ENCODE peak calls at places on chromosomes 13 and 19, in ten cellular contexts. S, K, V, B, J, L, F, O, U and Z are unnamed samples. For H3K4me1, the result is how much of the 10 kb centered on the place peaks cover.

GRCh38 chr19:32908641-32909190 is 39.1 kb upstream of the SLC7A9 start:
- DNase-seq in S (no peak), K (no peak), V (no peak), B (no peak), J (no peak), L (no peak), F (no peak), O (no peak), U (no peak), Z (no peak)

GRCh38 chr19:7421941-7422744 is 66.7 kb downstream of the PEX11G start:
- DNase-seq in S (no peak), K (peak), V (no peak), B (no peak), J (no peak), L (no peak), F (no peak), O (peak), U (no peak), Z (no peak)

GRCh38 chr13:31951215-31951678 is 80.3 kb upstream of the FRY start:
- DNase-seq in S (no peak), K (peak), V (peak), B (no peak), J (no peak), L (peak), F (peak), O (no peak), U (no peak), Z (no peak)

GRCh38 chr19:5934002-5934401 is 19.9 kb downstream of the CAPS start:
- DNase-seq in S (no peak), K (no peak), V (no peak), B (peak), J (no peak), L (no peak), F (no peak), O (no peak), U (no peak), Z (no peak)

GRCh38 chr19:37452500-37453245 is 14.6 kb downstream of the ZNF569 start:
- DNase-seq in S (no peak), K (no peak), V (no peak), B (no peak), J (no peak), L (no peak), F (no peak), O (no peak), U (no peak), Z (no peak)

GRCh38 chr19:47005873-47006272 is 13.8 kb upstream of the NPAS1 start:
- DNase-seq in S (peak), K (no peak), V (no peak), B (no peak), J (no peak), L (no peak), F (no peak), O (peak), U (no peak), Z (no peak)

GRCh38 chr19:55675661-55676354 is 782 bp downstream of the EPN1 start:
- DNase-seq in S (no peak), K (no peak), V (no peak), B (peak), J (no peak), L (no peak), F (no peak), O (no peak), U (no peak), Z (no peak)

GRCh38 chr13:50589651-50590054 is 253.8 kb downstream of the DLEU7 start:
- DNase-seq in S (no peak), K (no peak), V (no peak), B (no peak), J (no peak), L (no peak), F (no peak), O (no peak), U (no peak), Z (no peak)

GRCh38 chr19:42284066-42284501 is 15.0 kb downstream of the CIC start:
- DNase-seq in S (peak), K (peak), V (peak), B (peak), J (no peak), L (peak), F (peak), O (no peak), U (no peak), Z (peak)

GRCh38 chr19:17184381-17184841 is 30.7 kb upstream of the USE1 start:
- DNase-seq in S (no peak), K (no peak), V (peak), B (no peak), J (no peak), L (no peak), F (no peak), O (no peak), U (no peak), Z (no peak)

GRCh38 chr13:113170503-113170902 is 12.1 kb downstream of the PROZ start:
- DNase-seq in S (no peak), K (no peak), V (no peak), B (peak), J (no peak), L (no peak), F (no peak), O (no peak), U (no peak), Z (no peak)

GRCh38 chr13:27012482-27013197 is 159.0 kb downstream of the USP12 start:
- DNase-seq in S (no peak), K (no peak), V (no peak), B (no peak), J (no peak), L (no peak), F (no peak), O (no peak), U (no peak), Z (no peak)

GRCh38 chr19:1355974-1356865 is 27.5 kb upstream of the NDUFS7 start:
- DNase-seq in S (no peak), K (no peak), V (peak), B (peak), J (no peak), L (no peak), F (no peak), O (no peak), U (no peak), Z (no peak)

GRCh38 chr19:46728208-46728607 is 11.3 kb upstream of the PRKD2 start:
- DNase-seq in S (no peak), K (no peak), V (no peak), B (peak), J (no peak), L (peak), F (no peak), O (no peak), U (no peak), Z (no peak)

GRCh38 chr13:41813426-41813825 is 147.5 kb downstream of the VWA8 start:
- DNase-seq in S (no peak), K (no peak), V (no peak), B (no peak), J (no peak), L (no peak), F (no peak), O (no peak), U (no peak), Z (no peak)

GRCh38 chr13:90184355-90184754 is 1163.1 kb upstream of the MIR17HG start:
- DNase-seq in S (no peak), K (no peak), V (no peak), B (no peak), J (no peak), L (no peak), F (no peak), O (no peak), U (no peak), Z (no peak)

GRCh38 chr19:40691421-40692211 is 1.2 kb upstream of the NUMBL start:
- DNase-seq in S (peak), K (no peak), V (no peak), B (no peak), J (no peak), L (no peak), F (no peak), O (no peak), U (no peak), Z (no peak)

GRCh38 chr13:113599396-113599795 is 14.8 kb downstream of the TFDP1 start:
- DNase-seq in S (no peak), K (no peak), V (no peak), B (no peak), J (no peak), L (peak), F (peak), O (no peak), U (no peak), Z (no peak)

GRCh38 chr13:47415048-47415447 is 518.2 kb upstream of the HTR2A start:
- DNase-seq in S (no peak), K (no peak), V (no peak), B (no peak), J (no peak), L (no peak), F (no peak), O (no peak), U (no peak), Z (peak)

GRCh38 chr19:19064811-19065745 is 1.3 kb downstream of the SLC25A42 start:
- DNase-seq in S (peak), K (no peak), V (peak), B (peak), J (no peak), L (no peak), F (no peak), O (no peak), U (no peak), Z (no peak)
- TF ChIP-seq POLR2AphosphoS5 in S (no peak), K (no peak), V (no peak), B (no peak), J (no peak), L (no peak), F (no peak), O (no peak), U (no peak), Z (no peak)

GRCh38 chr19:38869160-38869835 is 8.8 kb downstream of the RINL start:
- DNase-seq in S (no peak), K (no peak), V (peak), B (no peak), J (no peak), L (no peak), F (no peak), O (no peak), U (no peak), Z (no peak)
- H3K4me1 ChIP-seq in S (under half), K (under half), V (under half), B (under half), J (under half), L (under half), F (under half), O (under half), U (under half), Z (under half)

GRCh38 chr19:2426661-2427322 is 594 bp downstream of the TIMM13 start:
- DNase-seq in S (peak), K (peak), V (peak), B (no peak), J (no peak), L (peak), F (peak), O (peak), U (no peak), Z (no peak)

GRCh38 chr19:2428756-2429711 is 1.6 kb upstream of the TIMM13 start:
- DNase-seq in S (no peak), K (no peak), V (no peak), B (no peak), J (no peak), L (no peak), F (no peak), O (no peak), U (no peak), Z (no peak)

GRCh38 chr19:2425622-2426581 is 1.5 kb downstream of the TIMM13 start:
- DNase-seq in S (no peak), K (no peak), V (no peak), B (no peak), J (no peak), L (peak), F (peak), O (no peak), U (no peak), Z (no peak)

GRCh38 chr19:2428027-2428690 is 773 bp upstream of the TIMM13 start:
- DNase-seq in S (no peak), K (peak), V (peak), B (no peak), J (no peak), L (peak), F (no peak), O (no peak), U (no peak), Z (peak)

GRCh38 chr19:2427323-2428026 is at the start of gene TIMM13:
- DNase-seq in S (peak), K (peak), V (peak), B (peak), J (peak), L (peak), F (peak), O (peak), U (peak), Z (peak)
- TF ChIP-seq POLR2A in S (peak), K (no peak), V (peak), B (peak), J (no peak), L (peak), F (peak), O (no peak), U (peak), Z (no peak)

DNA sequence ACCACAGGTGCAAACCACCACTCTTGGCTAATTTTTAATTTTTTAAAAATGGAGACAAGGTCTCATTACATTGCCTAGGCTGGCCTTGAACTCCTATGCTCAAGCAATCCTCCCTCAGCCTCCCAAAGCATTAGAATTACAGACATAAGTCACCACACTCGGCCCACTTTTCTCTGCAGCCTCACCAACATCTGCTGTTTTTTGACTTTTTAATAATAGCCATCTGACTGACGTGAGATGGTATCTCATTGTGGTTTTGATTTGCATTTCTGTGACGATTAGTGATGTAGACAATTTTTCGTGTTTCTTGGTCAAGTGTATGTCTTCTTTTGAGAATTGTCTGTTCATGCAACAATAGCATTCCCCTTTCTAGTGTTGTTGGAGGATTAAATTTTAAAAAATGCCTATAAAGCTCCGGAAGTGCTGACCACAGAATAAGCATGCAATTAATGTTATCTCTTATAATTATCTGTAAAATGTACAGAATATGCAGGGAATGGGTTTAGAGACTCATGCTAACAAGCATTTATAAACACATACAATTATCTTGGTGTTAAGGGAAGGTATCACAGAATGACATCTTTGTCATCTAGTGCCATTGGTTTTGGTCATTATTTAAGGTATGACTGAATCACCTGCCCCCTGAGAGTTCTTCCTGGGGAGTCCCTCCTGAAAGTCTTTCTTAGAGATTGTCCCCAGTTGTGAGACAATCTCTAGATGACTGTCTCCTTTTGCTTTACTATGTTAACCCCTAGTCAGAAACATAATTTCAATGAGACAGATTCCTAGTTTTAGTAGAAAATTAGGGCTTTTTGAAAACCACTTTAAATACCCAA is 118.5 kb upstream of the SERTM1 start:
- DNase-seq in S (no peak), K (no peak), V (no peak), B (no peak), J (no peak), L (no peak), F (no peak), O (no peak), U (no peak), Z (no peak)
- TF ChIP-seq POLR2AphosphoS5 in S (no peak), K (no peak), V (no peak), B (no peak), J (no peak), L (no peak), F (no peak), O (no peak), U (no peak), Z (no peak)